ENCODE peak calls at places on chromosomes 1 and 21, in five cellular contexts. R, Z, D, M and G are unnamed samples.

GRCh38 chr1:91948501-91949355 is 473 bp upstream of the BRDT start:
- DNase-seq in R (peak; percentile 82), Z (no peak), D (no peak), M (no peak), G (no peak)

GRCh38 chr1:241624925-241625324 is 15.2 kb downstream of the CHML start:
- DNase-seq in R (no peak), Z (no peak), D (no peak), M (no peak), G (no peak)

GRCh38 chr1:37930246-37931142 is 16.4 kb downstream of the INPP5B start:
- DNase-seq in R (no peak), Z (no peak), D (no peak), M (no peak), G (no peak)

GRCh38 chr1:185376840-185377635 is 60.0 kb upstream of the IVNS1ABP start:
- DNase-seq in R (no peak), Z (no peak), D (peak; percentile 32), M (no peak), G (peak; percentile 20)

GRCh38 chr1:2974701-2975301 is 46.5 kb upstream of the ACTRT2 start:
- DNase-seq in R (no peak), Z (no peak), D (no peak), M (no peak), G (no peak)

GRCh38 chr21:42437786-42438185 is 34.1 kb downstream of the UBASH3A start:
- DNase-seq in R (peak; percentile 63), Z (no peak), D (no peak), M (no peak), G (no peak)

GRCh38 chr1:83815348-83815747 is 183.6 kb downstream of the TTLL7 start:
- DNase-seq in R (no peak), Z (no peak), D (peak; percentile 56), M (peak; percentile 35), G (peak; percentile 74)

GRCh38 chr1:174116042-174116441 is 43.3 kb upstream of the RABGAP1L start:
- DNase-seq in R (no peak), Z (no peak), D (no peak), M (no peak), G (no peak)

GRCh38 chr1:26696645-26697440 is 1.0 kb downstream of the ARID1A start:
- DNase-seq in R (no peak), Z (no peak), D (no peak), M (no peak), G (peak; percentile 16)

GRCh38 chr21:22189278-22189677 is 1191.1 kb downstream of the NCAM2 start:
- DNase-seq in R (no peak), Z (no peak), D (no peak), M (no peak), G (no peak)

GRCh38 chr21:45078877-45079281 is 4.5 kb downstream of the ADARB1 start:
- DNase-seq in R (no peak), Z (no peak), D (no peak), M (no peak), G (peak; percentile 79)

GRCh38 chr21:44854664-44855446 is 18.6 kb downstream of the PTTG1IP start:
- DNase-seq in R (no peak), Z (no peak), D (no peak), M (no peak), G (no peak)

GRCh38 chr1:41528726-41529605 is 44.5 kb upstream of the EDN2 start:
- DNase-seq in R (no peak), Z (no peak), D (no peak), M (no peak), G (no peak)

GRCh38 chr1:167431261-167431908 is 86.9 kb downstream of the CD247 start:
- DNase-seq in R (peak; percentile 41), Z (no peak), D (no peak), M (no peak), G (no peak)

GRCh38 chr1:201622824-201623223 is 83.9 kb downstream of the NAV1 start:
- DNase-seq in R (no peak), Z (no peak), D (no peak), M (no peak), G (no peak)

GRCh38 chr1:53326598-53327182 is 1.2 kb downstream of the LRP8 start:
- DNase-seq in R (peak; percentile 64), Z (no peak), D (no peak), M (no peak), G (no peak)

GRCh38 chr1:193311226-193311948 is 125.0 kb upstream of the B3GALT2 start:
- DNase-seq in R (no peak), Z (no peak), D (no peak), M (peak; percentile 76), G (no peak)

GRCh38 chr1:90488451-90488850 is 228.7 kb downstream of the BARHL2 start:
- DNase-seq in R (no peak), Z (no peak), D (peak; percentile 7), M (no peak), G (no peak)

GRCh38 chr21:20311388-20311787 is 686.8 kb upstream of the NCAM2 start:
- DNase-seq in R (no peak), Z (no peak), D (no peak), M (no peak), G (no peak)

GRCh38 chr1:83828456-83828855 is 170.5 kb downstream of the TTLL7 start:
- DNase-seq in R (no peak), Z (no peak), D (no peak), M (no peak), G (no peak)

GRCh38 chr1:226679853-226680516 is 59.1 kb downstream of the ITPKB start:
- DNase-seq in R (peak; percentile 100), Z (no peak), D (peak; percentile 25), M (no peak), G (peak; percentile 90)

GRCh38 chr1:3627515-3628253 is 2.9 kb downstream of the TPRG1L start:
- DNase-seq in R (no peak), Z (no peak), D (no peak), M (no peak), G (no peak)

GRCh38 chr1:167713330-167714081 is 8.3 kb upstream of the MPZL1 start:
- DNase-seq in R (peak; percentile 66), Z (no peak), D (no peak), M (no peak), G (no peak)

GRCh38 chr1:44222397-44223334 is 9.4 kb downstream of the DMAP1 start:
- DNase-seq in R (no peak), Z (no peak), D (no peak), M (no peak), G (no peak)

GRCh38 chr1:248817065-248817464 is 8.7 kb downstream of the SH3BP5L start:
- DNase-seq in R (no peak), Z (no peak), D (no peak), M (no peak), G (no peak)

GRCh38 chr1:109714661-109715372 is 2.8 kb downstream of the GSTM5 start:
- DNase-seq in R (no peak), Z (no peak), D (no peak), M (no peak), G (peak; percentile 1)

GRCh38 chr21:46619846-46620245 is 15.0 kb upstream of the S100B start:
- DNase-seq in R (no peak), Z (no peak), D (peak; percentile 27), M (no peak), G (no peak)

GRCh38 chr1:50829010-50829958 is 130.8 kb downstream of the FAF1 start:
- DNase-seq in R (no peak), Z (no peak), D (no peak), M (no peak), G (peak; percentile 11)

GRCh38 chr1:183029591-183030000 is 6.4 kb downstream of the LAMC1 start:
- DNase-seq in R (no peak), Z (no peak), D (peak; percentile 91), M (no peak), G (peak; percentile 56)

GRCh38 chr1:29827801-29828525 is 591.6 kb downstream of the PTPRU start:
- DNase-seq in R (no peak), Z (no peak), D (no peak), M (no peak), G (no peak)

GRCh38 chr1:9145021-9145668 is 16.2 kb upstream of the GPR157 start:
- DNase-seq in R (peak; percentile 36), Z (no peak), D (peak; percentile 72), M (no peak), G (peak; percentile 68)

GRCh38 chr1:70528591-70529333 is 117.7 kb downstream of the CTH start:
- DNase-seq in R (peak; percentile 42), Z (no peak), D (no peak), M (peak; percentile 23), G (peak; percentile 64)

GRCh38 chr1:161771166-161771565 is 5.0 kb downstream of the ATF6 start:
- DNase-seq in R (no peak), Z (no peak), D (no peak), M (no peak), G (no peak)

GRCh38 chr1:33130297-33130696 is 49.3 kb downstream of the AZIN2 start:
- DNase-seq in R (no peak), Z (no peak), D (peak; percentile 22), M (no peak), G (no peak)

GRCh38 chr21:43191521-43191920 is 22.7 kb downstream of the CRYAA start:
- DNase-seq in R (no peak), Z (no peak), D (no peak), M (no peak), G (no peak)

GRCh38 chr1:40794915-40795715 is 11.5 kb downstream of the KCNQ4 start:
- DNase-seq in R (no peak), Z (no peak), D (no peak), M (no peak), G (no peak)

GRCh38 chr1:201501812-201502510 is 5.0 kb downstream of the CSRP1 start:
- DNase-seq in R (no peak), Z (no peak), D (no peak), M (no peak), G (no peak)

GRCh38 chr1:7985851-7986612 is 24.5 kb downstream of the PARK7 start:
- DNase-seq in R (no peak), Z (no peak), D (no peak), M (no peak), G (no peak)

GRCh38 chr21:33383056-33383888 is 19.9 kb upstream of the IFNGR2 start:
- DNase-seq in R (peak; percentile 76), Z (peak; percentile 98), D (peak; percentile 52), M (no peak), G (peak; percentile 55)